ENCODE peak calls at places on chromosome 3, in eight cellular contexts. V, K, A, M, Q, E, L and I are unnamed samples.

GRCh38 chr3:195172896-195173295 is 98.1 kb downstream of the XXYLT1 start:
- DNase-seq in V (no peak), K (no peak), A (no peak), M (peak; percentile 43), Q (no peak), E (no peak), L (no peak), I (no peak)

GRCh38 chr3:25074151-25074550 is 353.9 kb upstream of the RARB start:
- DNase-seq in V (no peak), K (no peak), A (no peak), M (no peak), Q (no peak), E (no peak), L (no peak), I (no peak)

GRCh38 chr3:6622712-6623111 is 238.2 kb upstream of the GRM7 start:
- DNase-seq in V (no peak), K (no peak), A (no peak), M (no peak), Q (no peak), E (no peak), L (no peak), I (no peak)

GRCh38 chr3:157631468-157631867 is 128.3 kb upstream of the VEPH1 start:
- DNase-seq in V (no peak), K (no peak), A (no peak), M (no peak), Q (no peak), E (no peak), L (no peak), I (no peak)

GRCh38 chr3:150922611-150923010 is 17.4 kb upstream of the MINDY4B start:
- DNase-seq in V (no peak), K (peak; percentile 14), A (peak; percentile 21), M (no peak), Q (no peak), E (no peak), L (no peak), I (no peak)

GRCh38 chr3:58857423-58857822 is 190.8 kb upstream of the FAM3D start:
- DNase-seq in V (no peak), K (no peak), A (no peak), M (no peak), Q (no peak), E (no peak), L (no peak), I (no peak)

GRCh38 chr3:167882057-167882667 is 146.6 kb downstream of the SERPINI1 start:
- DNase-seq in V (no peak), K (peak; percentile 8), A (peak; percentile 39), M (no peak), Q (no peak), E (no peak), L (peak; percentile 60), I (no peak)

GRCh38 chr3:120461416-120461815 is 10.6 kb upstream of the FSTL1 start:
- DNase-seq in V (no peak), K (no peak), A (no peak), M (no peak), Q (no peak), E (no peak), L (peak; percentile 56), I (no peak)

GRCh38 chr3:27368831-27369607 is at the start of gene NEK10:
- DNase-seq in V (peak; percentile 95), K (peak; percentile 75), A (peak; percentile 54), M (peak; percentile 91), Q (peak; percentile 90), E (peak; percentile 66), L (peak; percentile 85), I (no peak)

GRCh38 chr3:127253491-127253890 is 34.4 kb downstream of the PRR20G start:
- DNase-seq in V (no peak), K (no peak), A (no peak), M (no peak), Q (no peak), E (no peak), L (no peak), I (no peak)

DNA sequence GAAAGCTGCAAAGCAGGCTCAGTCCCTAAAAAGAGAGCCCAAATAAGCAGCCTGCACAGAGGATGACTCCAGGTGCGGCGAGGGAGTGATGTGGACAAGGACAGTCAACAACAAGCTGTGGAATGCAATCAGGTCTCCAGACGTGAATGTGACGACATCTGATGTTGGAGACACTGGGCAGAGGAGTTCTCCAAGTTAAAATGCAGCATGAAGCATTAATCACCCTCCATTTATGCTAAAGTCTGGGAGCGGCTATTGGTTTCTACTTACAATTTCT is 316.7 kb downstream of the FGF12 start:
- DNase-seq in V (no peak), K (no peak), A (no peak), M (no peak), Q (no peak), E (no peak), L (no peak), I (no peak)
- H3K4me3 ChIP-seq in V (no peak overlapping the region), K (peak overlapping the region; percentile 70), A (no peak overlapping the region), M (peak overlapping the region; percentile 48), Q (peak overlapping the region; percentile 56), E (no peak overlapping the region), L (no peak overlapping the region), I (no peak overlapping the region)

GRCh38 chr3:187292186-187292585 is 649 bp upstream of the MASP1 start:
- DNase-seq in V (no peak), K (no peak), A (no peak), M (no peak), Q (no peak), E (no peak), L (no peak), I (no peak)
- TF ChIP-seq POLR2A in V (no peak), K (no peak), A (no peak), M (no peak), Q (no peak), E (no peak), L (no peak), I (no peak)

GRCh38 chr3:37200141-37200540 is 25.8 kb upstream of the LRRFIP2 start:
- DNase-seq in V (no peak), K (no peak), A (no peak), M (no peak), Q (no peak), E (no peak), L (no peak), I (no peak)

GRCh38 chr3:37198547-37198946 is 24.2 kb upstream of the LRRFIP2 start:
- DNase-seq in V (no peak), K (no peak), A (no peak), M (no peak), Q (no peak), E (no peak), L (no peak), I (no peak)

GRCh38 chr3:37198996-37199395 is 24.6 kb upstream of the LRRFIP2 start:
- DNase-seq in V (no peak), K (no peak), A (no peak), M (no peak), Q (no peak), E (no peak), L (peak; percentile 40), I (no peak)

GRCh38 chr3:37194533-37194932 is 20.2 kb upstream of the LRRFIP2 start:
- DNase-seq in V (no peak), K (no peak), A (no peak), M (no peak), Q (no peak), E (no peak), L (no peak), I (no peak)

DNA sequence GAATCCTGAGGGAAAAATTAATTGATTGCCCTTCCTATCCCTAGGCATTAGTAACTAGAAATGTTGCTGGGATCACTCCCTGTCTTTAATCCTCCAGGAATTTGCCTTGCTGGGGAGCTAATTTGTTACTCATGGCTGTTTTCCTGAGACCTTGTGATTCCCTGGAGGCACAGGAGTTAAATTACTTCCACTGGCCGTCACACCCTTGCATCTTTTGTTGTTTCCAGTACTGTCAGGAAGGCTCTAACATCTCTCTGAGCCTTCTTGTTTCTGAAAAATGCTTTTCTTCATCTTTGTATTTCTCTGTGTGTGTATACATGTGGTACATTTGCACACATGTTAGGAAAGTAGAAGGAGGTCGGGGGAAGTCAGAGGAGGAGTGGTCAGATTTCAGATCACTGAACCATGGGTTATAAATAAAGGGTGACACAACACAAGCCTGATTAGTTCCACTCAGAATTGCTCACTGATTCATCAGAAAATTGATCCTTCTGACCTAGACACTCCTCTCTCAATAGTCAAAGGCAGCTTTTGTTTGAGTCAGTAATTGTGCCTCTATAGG is 23.5 kb upstream of the LRRFIP2 start:
- DNase-seq in V (no peak), K (no peak), A (peak; percentile 39), M (no peak), Q (no peak), E (no peak), L (peak; percentile 55), I (no peak)
- H3K4me3 ChIP-seq in V (no peak overlapping the region), K (no peak overlapping the region), A (no peak overlapping the region), M (no peak overlapping the region), Q (no peak overlapping the region), E (no peak overlapping the region), L (no peak overlapping the region), I (no peak overlapping the region)

GRCh38 chr3:116980106-116980505 is 270.5 kb downstream of the TUSC7 start:
- DNase-seq in V (no peak), K (no peak), A (no peak), M (no peak), Q (no peak), E (no peak), L (no peak), I (no peak)
- TF ChIP-seq POLR2A in V (no peak), K (no peak), A (no peak), M (no peak), Q (no peak), E (no peak), L (no peak), I (no peak)

GRCh38 chr3:160049570-160049969 is 60.9 kb downstream of the IL12A start:
- DNase-seq in V (no peak), K (no peak), A (no peak), M (no peak), Q (no peak), E (no peak), L (no peak), I (no peak)

GRCh38 chr3:160053048-160053391 is 64.4 kb downstream of the IL12A start:
- DNase-seq in V (no peak), K (no peak), A (no peak), M (no peak), Q (no peak), E (no peak), L (no peak), I (no peak)

GRCh38 chr3:160050019-160050418 is 61.4 kb downstream of the IL12A start:
- DNase-seq in V (no peak), K (no peak), A (no peak), M (no peak), Q (no peak), E (no peak), L (no peak), I (no peak)

GRCh38 chr3:160055659-160056058 is 67.0 kb downstream of the IL12A start:
- DNase-seq in V (no peak), K (no peak), A (no peak), M (no peak), Q (no peak), E (no peak), L (no peak), I (no peak)

GRCh38 chr3:160052385-160053047 is 63.9 kb downstream of the IL12A start:
- DNase-seq in V (no peak), K (no peak), A (no peak), M (no peak), Q (no peak), E (no peak), L (peak; percentile 38), I (no peak)
- H3K4me3 ChIP-seq in V (peak overlapping the region; percentile 14), K (no peak overlapping the region), A (no peak overlapping the region), M (peak overlapping the region; percentile 20), Q (no peak overlapping the region), E (no peak overlapping the region), L (no peak overlapping the region), I (peak overlapping the region; percentile 22)